ENCODE peak calls at places on chromosome 15, in eight cellular contexts. Y, A, T, J, G, Q, Z and I are unnamed samples.

GRCh38 chr15:66843581-66843980 is 141.5 kb downstream of the SMAD6 start:
- DNase-seq in Y (no peak), A (no peak), T (no peak), J (no peak), G (no peak), Q (no peak), Z (no peak), I (no peak)

GRCh38 chr15:40320931-40321371 is 2.5 kb upstream of the INAFM2 start:
- DNase-seq in Y (no peak), A (peak), T (peak), J (peak), G (peak), Q (peak), Z (no peak), I (peak)

GRCh38 chr15:92886229-92886628 is 13.9 kb upstream of the CHD2 start:
- DNase-seq in Y (no peak), A (no peak), T (no peak), J (no peak), G (no peak), Q (no peak), Z (no peak), I (no peak)

GRCh38 chr15:92205255-92205739 is 188.4 kb upstream of the ST8SIA2 start:
- DNase-seq in Y (no peak), A (no peak), T (no peak), J (no peak), G (no peak), Q (no peak), Z (no peak), I (no peak)

GRCh38 chr15:68789041-68789920 is 31.4 kb downstream of the ANP32A start:
- DNase-seq in Y (no peak), A (no peak), T (no peak), J (no peak), G (no peak), Q (no peak), Z (no peak), I (no peak)

GRCh38 chr15:42042602-42043400 is 22.0 kb upstream of the PLA2G4E start:
- DNase-seq in Y (no peak), A (no peak), T (no peak), J (no peak), G (no peak), Q (no peak), Z (no peak), I (no peak)

GRCh38 chr15:101124731-101125558 is 126.9 kb downstream of the CHSY1 start:
- DNase-seq in Y (no peak), A (peak), T (peak), J (peak), G (no peak), Q (peak), Z (no peak), I (no peak)

GRCh38 chr15:75067123-75067854 is 43.9 kb downstream of the PPCDC start:
- DNase-seq in Y (no peak), A (peak), T (no peak), J (peak), G (no peak), Q (peak), Z (no peak), I (peak)

GRCh38 chr15:48177875-48178611 is at the start of gene MYEF2:
- DNase-seq in Y (peak), A (peak), T (peak), J (peak), G (peak), Q (peak), Z (peak), I (peak)

GRCh38 chr15:84839714-84840113 is 22.6 kb downstream of the ALPK3 start:
- DNase-seq in Y (no peak), A (no peak), T (no peak), J (no peak), G (no peak), Q (no peak), Z (no peak), I (no peak)

GRCh38 chr15:77870195-77871065 is 207.1 kb downstream of the TBC1D2B start:
- DNase-seq in Y (peak), A (peak), T (peak), J (peak), G (no peak), Q (peak), Z (peak), I (peak)

GRCh38 chr15:95175914-95176658 is 944.7 kb downstream of the MCTP2 start:
- DNase-seq in Y (no peak), A (peak), T (no peak), J (no peak), G (no peak), Q (no peak), Z (no peak), I (no peak)

GRCh38 chr15:50544368-50544767 is 2.1 kb downstream of the USP50 start:
- DNase-seq in Y (no peak), A (no peak), T (no peak), J (no peak), G (no peak), Q (no peak), Z (no peak), I (no peak)

GRCh38 chr15:66707310-66708160 is 5.5 kb downstream of the SMAD6 start:
- DNase-seq in Y (no peak), A (peak), T (peak), J (no peak), G (no peak), Q (no peak), Z (no peak), I (no peak)

GRCh38 chr15:100766225-100767001 is 113.2 kb upstream of the ALDH1A3 start:
- DNase-seq in Y (no peak), A (no peak), T (peak), J (no peak), G (no peak), Q (no peak), Z (no peak), I (peak)

GRCh38 chr15:25514522-25514921 is 75.7 kb upstream of the UBE3A start:
- DNase-seq in Y (no peak), A (no peak), T (no peak), J (no peak), G (no peak), Q (no peak), Z (no peak), I (no peak)

GRCh38 chr15:89628791-89629715 is 26.2 kb downstream of the KIF7 start:
- DNase-seq in Y (no peak), A (no peak), T (peak), J (no peak), G (no peak), Q (no peak), Z (no peak), I (peak)

GRCh38 chr15:82021992-82022391 is 23.8 kb downstream of the MEX3B start:
- DNase-seq in Y (no peak), A (peak), T (no peak), J (no peak), G (no peak), Q (no peak), Z (no peak), I (no peak)

GRCh38 chr15:78079296-78080087 is 2.0 kb upstream of the TBC1D2B start:
- DNase-seq in Y (no peak), A (no peak), T (no peak), J (no peak), G (no peak), Q (no peak), Z (no peak), I (no peak)

GRCh38 chr15:81922143-81922542 is 123.7 kb downstream of the MEX3B start:
- DNase-seq in Y (no peak), A (no peak), T (no peak), J (no peak), G (no peak), Q (no peak), Z (no peak), I (no peak)

GRCh38 chr15:62964251-62964650 is 78.3 kb upstream of the TPM1 start:
- DNase-seq in Y (no peak), A (peak), T (no peak), J (no peak), G (no peak), Q (no peak), Z (no peak), I (no peak)

GRCh38 chr15:83565553-83566159 is 88.3 kb upstream of the ADAMTSL3 start:
- DNase-seq in Y (no peak), A (peak), T (peak), J (peak), G (no peak), Q (peak), Z (no peak), I (no peak)

GRCh38 chr15:19987389-19988048 is 554.1 kb downstream of the GOLGA6L6 start:
- DNase-seq in Y (no peak), A (no peak), T (no peak), J (no peak), G (no peak), Q (no peak), Z (no peak), I (no peak)

GRCh38 chr15:68482246-68482645 is 50.3 kb upstream of the ITGA11 start:
- DNase-seq in Y (no peak), A (no peak), T (no peak), J (no peak), G (no peak), Q (no peak), Z (no peak), I (no peak)

GRCh38 chr15:66747223-66747622 is 45.2 kb downstream of the SMAD6 start:
- DNase-seq in Y (peak), A (no peak), T (no peak), J (no peak), G (no peak), Q (no peak), Z (no peak), I (no peak)

GRCh38 chr15:39784125-39784524 is 1.5 kb upstream of the FSIP1 start:
- DNase-seq in Y (no peak), A (peak), T (no peak), J (peak), G (no peak), Q (no peak), Z (no peak), I (no peak)

GRCh38 chr15:72313881-72314280 is 6.1 kb downstream of the CELF6 start:
- DNase-seq in Y (no peak), A (no peak), T (no peak), J (no peak), G (no peak), Q (no peak), Z (no peak), I (peak)

GRCh38 chr15:33848011-33848410 is 120.3 kb upstream of the CHRM5 start:
- DNase-seq in Y (no peak), A (no peak), T (no peak), J (no peak), G (no peak), Q (no peak), Z (no peak), I (no peak)

GRCh38 chr15:79844221-79844620 is 52.6 kb downstream of the MTHFS start:
- DNase-seq in Y (no peak), A (no peak), T (no peak), J (no peak), G (no peak), Q (no peak), Z (no peak), I (no peak)

GRCh38 chr15:56877591-56877990 is 40.9 kb upstream of the TCF12 start:
- DNase-seq in Y (no peak), A (no peak), T (no peak), J (no peak), G (no peak), Q (no peak), Z (no peak), I (no peak)